ENCODE peak calls at places on chromosomes 7 and 10, in nine cellular contexts. A is spleen; C is stomach; B is GM23248; V is activated T-helper 1 cell treated with anti-CD3 and anti-CD28 coated beads, Interleukin-2, amount 50 U/mL, for 16 hours; Q is colonic mucosa; H is activated T-cell treated with anti-CD3 and anti-CD28 coated beads, Interleukin-2, amount 50 U/mL, for 72 hours; D is stimulated activated CD4-positive, alpha-beta T cell treated with anti-CD3 and anti-CD28 coated beads, Interleukin-2, amount 100 ng/mL, for 24 hours; F is choroid plexus epithelial cell. P is an unnamed sample.

GRCh38 chr7:87000344-87000743 is 59.1 kb downstream of the ELAPOR2 start:
- DNase-seq in A (no peak), C (no peak), B (peak), V (no peak), Q (no peak), H (no peak), D (no peak), F (no peak), P (no peak)

GRCh38 chr7:103929808-103930415 is 59.5 kb downstream of the RELN start:
- DNase-seq in A (no peak), C (no peak), B (no peak), V (no peak), Q (no peak), H (no peak), D (no peak), F (no peak), P (no peak)

GRCh38 chr10:68861253-68861652 is 33.9 kb downstream of the STOX1 start:
- DNase-seq in A (no peak), C (no peak), B (peak), V (no peak), Q (no peak), H (no peak), D (no peak), F (peak), P (no peak)

GRCh38 chr7:86768967-86769760 is 125.5 kb downstream of the GRM3 start:
- DNase-seq in A (no peak), C (no peak), B (no peak), V (no peak), Q (no peak), H (no peak), D (no peak), F (no peak), P (no peak)

GRCh38 chr10:86523348-86523747 is 1.8 kb upstream of the WAPL start:
- DNase-seq in A (no peak), C (no peak), B (peak), V (no peak), Q (no peak), H (no peak), D (no peak), F (peak), P (no peak)

GRCh38 chr10:74094231-74094630 is 56.4 kb downstream of the AP3M1 start:
- DNase-seq in A (no peak), C (no peak), B (no peak), V (no peak), Q (no peak), H (no peak), D (no peak), F (no peak), P (no peak)

GRCh38 chr7:23472974-23473847 is 2.9 kb upstream of the IGF2BP3 start:
- DNase-seq in A (no peak), C (no peak), B (no peak), V (no peak), Q (peak), H (no peak), D (no peak), F (peak), P (no peak)

GRCh38 chr10:52801951-52802350 is 29.4 kb upstream of the MBL2 start:
- DNase-seq in A (no peak), C (no peak), B (peak), V (no peak), Q (no peak), H (no peak), D (no peak), F (peak), P (no peak)

GRCh38 chr10:68110027-68110426 is 739 bp downstream of the MYPN start:
- DNase-seq in A (no peak), C (no peak), B (no peak), V (no peak), Q (no peak), H (no peak), D (no peak), F (peak), P (no peak)

GRCh38 chr10:97768322-97769315 is 3.2 kb downstream of the SFRP5 start:
- DNase-seq in A (no peak), C (no peak), B (no peak), V (no peak), Q (no peak), H (no peak), D (no peak), F (no peak), P (no peak)

GRCh38 chr10:109853922-109854321 is 69.4 kb downstream of the XPNPEP1 start:
- DNase-seq in A (no peak), C (no peak), B (no peak), V (no peak), Q (no peak), H (no peak), D (no peak), F (no peak), P (no peak)

GRCh38 chr10:35384265-35384868 is 48.1 kb downstream of the CCNY start:
- DNase-seq in A (no peak), C (no peak), B (peak), V (no peak), Q (no peak), H (no peak), D (no peak), F (no peak), P (no peak)

GRCh38 chr7:31335889-31336201 is 4.7 kb downstream of the NEUROD6 start:
- DNase-seq in A (no peak), C (no peak), B (no peak), V (no peak), Q (no peak), H (no peak), D (no peak), F (no peak), P (no peak)

GRCh38 chr7:29401827-29402226 is 161.8 kb upstream of the PRR15 start:
- DNase-seq in A (no peak), C (no peak), B (no peak), V (no peak), Q (no peak), H (no peak), D (no peak), F (no peak), P (no peak)

GRCh38 chr7:111953611-111954010 is 252.6 kb downstream of the DOCK4 start:
- DNase-seq in A (no peak), C (no peak), B (peak), V (no peak), Q (no peak), H (no peak), D (no peak), F (peak), P (peak)

GRCh38 chr7:116298576-116298975 is 88.2 kb downstream of the TES start:
- DNase-seq in A (no peak), C (no peak), B (no peak), V (no peak), Q (no peak), H (no peak), D (no peak), F (no peak), P (no peak)

GRCh38 chr7:72337822-72338167 is 74.3 kb downstream of the CALN1 start:
- DNase-seq in A (no peak), C (no peak), B (no peak), V (no peak), Q (no peak), H (no peak), D (no peak), F (no peak), P (no peak)

GRCh38 chr10:78543749-78544446 is 510.2 kb downstream of the RPS24 start:
- DNase-seq in A (no peak), C (peak), B (peak), V (no peak), Q (peak), H (no peak), D (no peak), F (peak), P (no peak)

GRCh38 chr7:156684661-156685060 is 44.1 kb downstream of the RNF32 start:
- DNase-seq in A (no peak), C (no peak), B (no peak), V (no peak), Q (no peak), H (no peak), D (no peak), F (no peak), P (peak)

GRCh38 chr7:20539201-20539600 is 76.3 kb upstream of the ABCB5 start:
- DNase-seq in A (no peak), C (no peak), B (peak), V (no peak), Q (no peak), H (no peak), D (no peak), F (peak), P (no peak)

GRCh38 chr10:16521311-16522016 is at the start of gene C1QL3:
- DNase-seq in A (no peak), C (peak), B (peak), V (no peak), Q (no peak), H (peak), D (peak), F (peak), P (no peak)

GRCh38 chr7:27745064-27745583 is 5.2 kb downstream of the TAX1BP1 start:
- DNase-seq in A (no peak), C (no peak), B (peak), V (no peak), Q (no peak), H (no peak), D (no peak), F (peak), P (peak)

GRCh38 chr7:99267530-99268360 is 4.9 kb upstream of the MYH16 start:
- DNase-seq in A (no peak), C (peak), B (peak), V (no peak), Q (no peak), H (no peak), D (no peak), F (peak), P (peak)

GRCh38 chr10:82278401-82279182 is 403.6 kb downstream of the NRG3 start:
- DNase-seq in A (no peak), C (no peak), B (no peak), V (no peak), Q (no peak), H (no peak), D (no peak), F (no peak), P (no peak)

GRCh38 chr7:98831641-98832221 is 38.1 kb downstream of the TMEM130 start:
- DNase-seq in A (no peak), C (no peak), B (peak), V (peak), Q (no peak), H (peak), D (peak), F (peak), P (no peak)

GRCh38 chr10:46084321-46085165 is 38.5 kb upstream of the MSMB start:
- DNase-seq in A (no peak), C (no peak), B (no peak), V (no peak), Q (no peak), H (no peak), D (no peak), F (peak), P (no peak)

GRCh38 chr10:98242823-98243222 is 25.2 kb downstream of the LOXL4 start:
- DNase-seq in A (no peak), C (no peak), B (peak), V (no peak), Q (no peak), H (no peak), D (no peak), F (peak), P (no peak)

GRCh38 chr7:140375808-140376730 is 22.3 kb downstream of the SLC37A3 start:
- DNase-seq in A (no peak), C (no peak), B (no peak), V (no peak), Q (no peak), H (peak), D (peak), F (no peak), P (no peak)

GRCh38 chr7:151745090-151745638 is 131.8 kb downstream of the PRKAG2 start:
- DNase-seq in A (no peak), C (peak), B (peak), V (no peak), Q (peak), H (peak), D (peak), F (peak), P (peak)

GRCh38 chr10:22986771-22987542 is 59.1 kb downstream of the ARMC3 start:
- DNase-seq in A (no peak), C (no peak), B (peak), V (no peak), Q (no peak), H (no peak), D (no peak), F (peak), P (no peak)

P was measured in epithelial cell of proximal tubule.